ENCODE peak calls at places on chromosomes 7 and 10, in six cellular contexts. C is activated CD4-positive, alpha-beta T cell treated with anti-CD3 and anti-CD28 coated beads for 24 hours; U is fibroblast of the conjunctiva; K is epithelial cell of esophagus; B is GM20000; R is iris pigment epithelial cell. O is an unnamed sample.

GRCh38 chr7:6651866-6652445 is 14.8 kb downstream of the ZNF316 start:
- DNase-seq in C (no peak), U (no peak), K (no peak), B (no peak), R (no peak), O (no peak)

GRCh38 chr7:38872202-38872601 is 36.8 kb downstream of the VPS41 start:
- DNase-seq in C (no peak), U (no peak), K (peak), B (no peak), R (no peak), O (no peak)

GRCh38 chr7:5424689-5425506 is 1.3 kb upstream of the TNRC18 start:
- DNase-seq in C (no peak), U (no peak), K (no peak), B (peak), R (peak), O (peak)

GRCh38 chr7:47078241-47078640 is 503.7 kb downstream of the TNS3 start:
- DNase-seq in C (no peak), U (no peak), K (no peak), B (no peak), R (peak), O (no peak)

GRCh38 chr10:97089209-97089865 is 96.4 kb downstream of the SLIT1 start:
- DNase-seq in C (no peak), U (no peak), K (peak), B (no peak), R (no peak), O (no peak)

GRCh38 chr7:128152721-128153120 is 88.4 kb upstream of the LEP start:
- DNase-seq in C (no peak), U (no peak), K (no peak), B (no peak), R (no peak), O (no peak)

GRCh38 chr7:64849250-64849923 is 53.7 kb upstream of the ZNF273 start:
- DNase-seq in C (no peak), U (peak), K (peak), B (no peak), R (peak), O (peak)

GRCh38 chr7:111238891-111239290 is 148.0 kb downstream of the LRRN3 start:
- DNase-seq in C (no peak), U (no peak), K (no peak), B (no peak), R (peak), O (peak)

GRCh38 chr7:25519962-25520562 is 291.8 kb upstream of the NPVF start:
- DNase-seq in C (no peak), U (no peak), K (no peak), B (no peak), R (no peak), O (no peak)

GRCh38 chr7:92527300-92528187 is 776 bp downstream of the PEX1 start:
- DNase-seq in C (peak), U (peak), K (peak), B (peak), R (peak), O (peak)

GRCh38 chr7:135670179-135670578 is 7.9 kb downstream of the STMP1 start:
- DNase-seq in C (no peak), U (peak), K (peak), B (no peak), R (peak), O (no peak)

GRCh38 chr7:155198206-155198892 is 99.3 kb upstream of the INSIG1 start:
- DNase-seq in C (no peak), U (no peak), K (no peak), B (no peak), R (no peak), O (no peak)

GRCh38 chr7:121741896-121742295 is 131.1 kb upstream of the PTPRZ1 start:
- DNase-seq in C (no peak), U (no peak), K (peak), B (no peak), R (peak), O (no peak)

GRCh38 chr10:110872145-110872983 is 636 bp downstream of the PDCD4 start:
- DNase-seq in C (peak), U (peak), K (peak), B (peak), R (peak), O (peak)

GRCh38 chr10:91604936-91605534 is 27.8 kb downstream of the PPP1R3C start:
- DNase-seq in C (no peak), U (peak), K (peak), B (no peak), R (peak), O (peak)

GRCh38 chr7:70006411-70006920 is 408.2 kb downstream of the AUTS2 start:
- DNase-seq in C (no peak), U (no peak), K (no peak), B (no peak), R (no peak), O (peak)

GRCh38 chr7:4800926-4801838 is 25.8 kb downstream of the AP5Z1 start:
- DNase-seq in C (no peak), U (no peak), K (no peak), B (no peak), R (no peak), O (no peak)

GRCh38 chr7:66880009-66880554 is 40.9 kb upstream of the TMEM248 start:
- DNase-seq in C (no peak), U (no peak), K (peak), B (no peak), R (no peak), O (no peak)

GRCh38 chr7:122550545-122550944 is 148.4 kb downstream of the RNF133 start:
- DNase-seq in C (no peak), U (no peak), K (no peak), B (no peak), R (no peak), O (peak)

GRCh38 chr7:151134743-151135524 is 32.6 kb downstream of the GBX1 start:
- DNase-seq in C (no peak), U (no peak), K (no peak), B (peak), R (no peak), O (no peak)

GRCh38 chr10:15141136-15142067 is 27.1 kb downstream of the NMT2 start:
- DNase-seq in C (peak), U (no peak), K (no peak), B (peak), R (no peak), O (peak)

GRCh38 chr10:43133196-43133808 is 4.9 kb upstream of the CSGALNACT2 start:
- DNase-seq in C (no peak), U (no peak), K (no peak), B (peak), R (no peak), O (no peak)

GRCh38 chr10:60260321-60260720 is 129.4 kb downstream of the ANK3 start:
- DNase-seq in C (no peak), U (no peak), K (no peak), B (no peak), R (no peak), O (peak)

GRCh38 chr7:140674356-140674800 is 1.6 kb downstream of the ADCK2 start:
- DNase-seq in C (no peak), U (no peak), K (no peak), B (peak), R (no peak), O (no peak)

GRCh38 chr7:29478687-29479086 is 84.9 kb upstream of the PRR15 start:
- DNase-seq in C (no peak), U (no peak), K (no peak), B (no peak), R (no peak), O (no peak)

O was measured in OCI-M1.